ENCODE peak calls at places on chromosomes 3 and 15, in five cellular contexts. U is A549, Q is GM12878, V is K562, B is HEK293T. E is an unnamed sample.

GRCh38 chr3:194183271-194183670 is 47.3 kb downstream of the HES1 start:
- DNase-seq in B (no peak), U (no peak), V (no peak), Q (no peak), E (no peak)

GRCh38 chr15:32784571-32784970 is 66.8 kb downstream of the GREM1 start:
- DNase-seq in B (no peak), V (no peak), Q (no peak), U (no peak), E (no peak)

GRCh38 chr3:111227216-111227615 is 155.6 kb downstream of the NECTIN3 start:
- DNase-seq in Q (no peak), B (no peak), U (no peak), V (no peak), E (peak; percentile 69)

GRCh38 chr15:67168694-67169093 is 85.8 kb downstream of the AAGAB start:
- DNase-seq in U (no peak), V (no peak), B (no peak), Q (no peak), E (no peak)

GRCh38 chr15:23370578-23370977 is 16.0 kb downstream of the GOLGA8S start:
- DNase-seq in U (no peak), V (no peak), Q (no peak), B (no peak), E (no peak)

GRCh38 chr3:172259191-172259590 is 189.1 kb downstream of the GHSR start:
- DNase-seq in B (no peak), V (no peak), U (no peak), Q (no peak), E (no peak)

GRCh38 chr3:134874737-134875413 is 79.8 kb downstream of the EPHB1 start:
- DNase-seq in U (no peak), V (no peak), B (no peak), Q (no peak), E (no peak)

GRCh38 chr15:67065531-67066005 is at the start of gene SMAD3:
- DNase-seq in B (peak; percentile 80), Q (no peak), V (peak; percentile 93), U (peak; percentile 93), E (peak; percentile 95)

GRCh38 chr15:69760263-69760855 is 307.7 kb downstream of the RPLP1 start:
- DNase-seq in V (no peak), Q (no peak), B (no peak), U (no peak), E (peak; percentile 60)

GRCh38 chr3:184712579-184713355 is 903 bp upstream of the MAGEF1 start:
- DNase-seq in B (no peak), U (no peak), Q (no peak), V (no peak), E (no peak)

GRCh38 chr15:89164712-89165211 is 56.6 kb downstream of the RLBP1 start:
- DNase-seq in V (no peak), U (no peak), B (no peak), Q (no peak), E (peak; percentile 43)

GRCh38 chr15:90619939-90620338 is 90.2 kb downstream of the CRTC3 start:
- DNase-seq in V (no peak), U (no peak), B (no peak), Q (no peak), E (no peak)

GRCh38 chr3:23096041-23096440 is 107.1 kb upstream of the UBE2E2 start:
- DNase-seq in V (no peak), Q (no peak), U (no peak), B (no peak), E (no peak)

GRCh38 chr3:15148614-15149013 is 49.7 kb upstream of the RBSN start:
- DNase-seq in B (peak; percentile 62), Q (no peak), V (peak; percentile 89), U (peak; percentile 11), E (no peak)

GRCh38 chr3:29488922-29489321 is 208.1 kb downstream of the RBMS3 start:
- DNase-seq in B (no peak), Q (no peak), U (no peak), V (no peak), E (peak; percentile 50)

GRCh38 chr3:141074529-141074928 is 23.4 kb downstream of the SPSB4 start:
- DNase-seq in B (no peak), V (no peak), Q (no peak), U (no peak), E (no peak)

GRCh38 chr3:52532517-52532837 is 1.2 kb downstream of the NT5DC2 start:
- DNase-seq in U (no peak), V (peak; percentile 89), B (peak; percentile 4), Q (no peak), E (peak; percentile 62)

GRCh38 chr15:22880981-22881738 is 42.7 kb downstream of the NIPA2 start:
- DNase-seq in Q (no peak), B (no peak), U (no peak), V (peak; percentile 49), E (no peak)

GRCh38 chr3:50355829-50356552 is 3.3 kb downstream of the TMEM115 start:
- DNase-seq in U (no peak), B (no peak), Q (no peak), V (no peak), E (no peak)

GRCh38 chr15:26126070-26126469 is 262.9 kb upstream of the ATP10A start:
- DNase-seq in V (no peak), B (no peak), Q (no peak), U (no peak), E (no peak)

GRCh38 chr3:126851382-126851781 is 131.5 kb upstream of the PLXNA1 start:
- DNase-seq in Q (no peak), V (no peak), U (no peak), B (no peak), E (no peak)

GRCh38 chr3:45453083-45453482 is 64.7 kb downstream of the LARS2 start:
- DNase-seq in U (no peak), V (no peak), Q (no peak), B (no peak), E (no peak)

GRCh38 chr3:33047842-33048834 is 48.8 kb downstream of the GLB1 start:
- DNase-seq in B (no peak), Q (no peak), U (no peak), V (no peak), E (no peak)

GRCh38 chr3:172315401-172316091 is 132.7 kb downstream of the GHSR start:
- DNase-seq in U (peak; percentile 21), Q (no peak), B (no peak), V (peak; percentile 38), E (peak; percentile 85)

GRCh38 chr15:44811347-44811746 is 75.0 kb downstream of the TRIM69 start:
- DNase-seq in Q (no peak), V (peak; percentile 44), B (no peak), U (no peak), E (no peak)

GRCh38 chr3:48445277-48445882 is 1.2 kb upstream of the ATRIP start:
- DNase-seq in B (no peak), V (no peak), U (no peak), Q (no peak), E (no peak)

GRCh38 chr15:71313806-71314205 is 198.5 kb downstream of the THSD4 start:
- DNase-seq in V (no peak), U (no peak), B (no peak), Q (no peak), E (peak; percentile 82)

GRCh38 chr15:98658831-98659699 is 10.7 kb downstream of the IGF1R start:
- DNase-seq in V (peak; percentile 56), B (peak; percentile 70), Q (peak; percentile 11), U (peak; percentile 80), E (peak; percentile 60)

GRCh38 chr3:47669026-47669749 is 90.5 kb upstream of the CSPG5 start:
- DNase-seq in V (no peak), Q (no peak), B (no peak), U (no peak), E (peak; percentile 66)

GRCh38 chr3:177177670-177178295 is 19.5 kb downstream of the TBL1XR1 start:
- DNase-seq in U (no peak), B (no peak), Q (no peak), V (peak; percentile 61), E (no peak)

DNA sequence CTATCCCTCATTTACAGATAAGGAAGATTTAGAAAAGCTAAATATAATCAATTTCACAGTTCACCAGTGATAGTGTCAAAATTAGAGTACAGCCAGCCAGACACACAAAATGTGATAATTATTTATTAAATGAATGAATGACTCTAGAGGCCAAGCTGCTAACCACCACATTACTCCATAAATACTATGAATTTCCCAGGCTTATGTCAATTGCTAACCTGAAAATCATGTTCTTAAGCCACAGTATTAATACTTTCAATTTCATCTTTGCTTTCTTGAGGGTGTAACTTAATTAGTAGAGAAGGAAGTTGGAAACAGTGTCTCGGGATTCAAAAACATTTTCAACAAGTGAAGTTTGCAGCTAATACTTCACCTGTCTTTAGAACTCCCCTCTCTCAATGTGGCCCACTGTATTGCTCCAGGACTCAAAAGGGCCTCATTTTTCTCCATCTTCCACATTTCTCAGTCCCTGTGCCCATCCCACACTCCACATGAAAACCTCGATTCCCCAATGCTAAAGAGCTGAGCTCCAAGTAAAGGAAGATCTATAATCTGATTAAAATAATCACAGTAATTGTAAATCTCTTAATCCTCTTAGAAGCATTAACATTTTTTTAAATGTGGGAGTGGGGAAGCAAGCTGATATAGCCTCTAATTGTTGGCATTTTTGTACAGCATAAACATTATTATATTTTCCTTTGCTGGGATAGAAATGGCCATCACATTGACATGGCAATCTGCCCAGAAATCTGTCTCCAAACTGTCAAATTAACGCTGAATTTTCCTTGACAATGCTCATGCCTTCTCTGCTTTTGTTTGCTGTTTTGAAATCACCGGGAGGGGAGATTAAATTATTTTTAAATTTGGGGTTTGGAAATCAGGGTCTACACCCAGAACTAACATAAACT is 765.1 kb downstream of the ROBO1 start:
- DNase-seq in V (no peak), Q (no peak), B (no peak), U (no peak), E (no peak)
- TF ChIP-seq BHLHE40 in V (no peak), Q (no peak), B (no peak), U (no peak), E (no peak)

GRCh38 chr3:115286529-115287197 is 139.6 kb upstream of the ZBTB20 start:
- DNase-seq in Q (no peak), V (no peak), U (no peak), B (no peak), E (no peak)
- TF ChIP-seq BHLHE40 in Q (no peak), V (no peak), U (no peak), B (no peak), E (no peak)

GRCh38 chr15:100711479-100712130 is 109.2 kb downstream of the ASB7 start:
- DNase-seq in Q (no peak), V (no peak), B (no peak), U (no peak), E (peak; percentile 22)

GRCh38 chr15:100710744-100711478 is 108.5 kb downstream of the ASB7 start:
- DNase-seq in U (no peak), Q (no peak), V (no peak), B (no peak), E (no peak)

GRCh38 chr15:100713163-100713867 is 110.9 kb downstream of the ASB7 start:
- DNase-seq in U (peak; percentile 97), Q (no peak), V (no peak), B (no peak), E (peak; percentile 79)

GRCh38 chr15:100714034-100714748 is 111.8 kb downstream of the ASB7 start:
- DNase-seq in V (no peak), B (no peak), Q (no peak), U (no peak), E (no peak)

DNA sequence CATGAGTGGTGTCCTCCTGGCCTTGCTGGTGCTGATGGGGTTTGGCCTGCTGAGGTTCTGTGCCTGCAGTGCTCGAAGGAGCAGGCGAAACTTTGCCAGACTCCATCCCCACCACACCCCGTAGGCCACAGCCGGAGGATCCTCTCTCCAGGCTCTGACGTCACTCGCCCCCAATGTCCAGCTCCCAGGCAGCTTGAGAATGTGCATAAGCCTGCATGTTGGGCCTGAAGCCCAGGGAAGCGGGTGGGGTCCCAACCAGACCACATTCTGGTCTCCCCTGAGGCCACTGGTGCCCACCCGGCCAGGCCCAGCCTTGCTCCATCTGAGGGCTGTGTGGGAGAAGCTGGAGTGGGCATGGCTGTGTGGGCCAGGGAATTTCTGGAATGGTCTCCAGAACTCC is 109.8 kb downstream of the ASB7 start:
- DNase-seq in Q (no peak), B (no peak), V (no peak), U (no peak), E (peak; percentile 57)
- TF ChIP-seq BHLHE40 in Q (no peak), B (no peak), V (no peak), U (no peak), E (no peak)

GRCh38 chr3:87082806-87083440 is 92.0 kb upstream of the VGLL3 start:
- DNase-seq in V (peak; percentile 48), U (peak; percentile 51), B (peak; percentile 60), Q (no peak), E (peak; percentile 75)
- TF ChIP-seq BHLHE40 in V (no peak), U (no peak), B (no peak), Q (no peak), E (no peak)